ENCODE peak calls at places on chromosomes 13 and 19, in seven cellular contexts. F is Ammon's horn; M is bronchial epithelial cell; I is amniotic stem cell; H is germinal center; R is activated T-cell treated with anti-CD3 and anti-CD28 coated beads, Interleukin-2, amount 50 U/mL, for 72 hours; T is T-cell. L is an unnamed sample.
A peak's percentile ranks its signal among the peaks of the same experiment; 100 is the strongest.

GRCh38 chr13:28659611-28659970 is 661 bp downstream of the POMP start:
- DNase-seq in F (no peak), M (peak; percentile 59), I (no peak), H (no peak), R (peak; percentile 16), T (no peak), L (no peak)

GRCh38 chr19:18300930-18301717 is 19.7 kb upstream of the JUND start:
- DNase-seq in F (no peak), M (no peak), I (no peak), H (no peak), R (no peak), T (no peak), L (no peak)

GRCh38 chr13:24097064-24097463 is 63.5 kb upstream of the SPATA13 start:
- DNase-seq in F (peak; percentile 54), M (peak; percentile 30), I (no peak), H (no peak), R (peak; percentile 67), T (no peak), L (no peak)

GRCh38 chr13:20709782-20710181 is 6.3 kb downstream of the IL17D start:
- DNase-seq in F (no peak), M (no peak), I (no peak), H (no peak), R (no peak), T (no peak), L (no peak)

GRCh38 chr13:100508996-100509395 is 79.6 kb downstream of the GGACT start:
- DNase-seq in F (no peak), M (no peak), I (no peak), H (no peak), R (no peak), T (no peak), L (no peak)

GRCh38 chr19:13823256-13823655 is 28.0 kb downstream of the ZSWIM4 start:
- DNase-seq in F (no peak), M (no peak), I (no peak), H (no peak), R (no peak), T (no peak), L (no peak)

GRCh38 chr13:107845911-107846310 is 369.4 kb downstream of the LIG4 start:
- DNase-seq in F (no peak), M (no peak), I (no peak), H (no peak), R (no peak), T (no peak), L (no peak)

GRCh38 chr19:4375620-4376228 is 24.6 kb downstream of the SH3GL1 start:
- DNase-seq in F (peak; percentile 69), M (no peak), I (no peak), H (peak; percentile 67), R (no peak), T (no peak), L (no peak)

GRCh38 chr19:48724796-48725753 is 5.5 kb upstream of the MAMSTR start:
- DNase-seq in F (peak; percentile 71), M (peak; percentile 91), I (no peak), H (peak; percentile 82), R (peak; percentile 31), T (no peak), L (no peak)

GRCh38 chr19:2337329-2337707 is 8.8 kb downstream of the SPPL2B start:
- DNase-seq in F (peak; percentile 76), M (no peak), I (no peak), H (no peak), R (no peak), T (no peak), L (no peak)

GRCh38 chr19:15479391-15480345 is at the start of gene PGLYRP2:
- DNase-seq in F (peak; percentile 59), M (peak; percentile 36), I (no peak), H (no peak), R (no peak), T (no peak), L (no peak)

GRCh38 chr19:2207991-2208860 is 27.9 kb downstream of the PLEKHJ1 start:
- DNase-seq in F (no peak), M (peak; percentile 14), I (peak; percentile 62), H (peak; percentile 67), R (peak; percentile 23), T (no peak), L (no peak)

GRCh38 chr19:35399948-35400772 is 29.3 kb downstream of the GPR42 start:
- DNase-seq in F (no peak), M (no peak), I (no peak), H (no peak), R (no peak), T (no peak), L (no peak)

GRCh38 chr13:93066187-93066586 is 160.4 kb upstream of the GPC6 start:
- DNase-seq in F (no peak), M (peak; percentile 26), I (no peak), H (no peak), R (no peak), T (no peak), L (no peak)

GRCh38 chr13:114110091-114110829 is 22.2 kb downstream of the RASA3 start:
- DNase-seq in F (peak; percentile 59), M (no peak), I (no peak), H (peak; percentile 73), R (peak; percentile 76), T (peak; percentile 79), L (peak; percentile 72)

GRCh38 chr19:47658431-47659383 is 49.8 kb downstream of the BICRA start:
- DNase-seq in F (peak; percentile 22), M (no peak), I (no peak), H (no peak), R (no peak), T (no peak), L (no peak)

GRCh38 chr19:40594657-40595077 is 6.5 kb upstream of the LTBP4 start:
- DNase-seq in F (peak; percentile 57), M (peak; percentile 68), I (no peak), H (no peak), R (no peak), T (no peak), L (no peak)

GRCh38 chr13:107650081-107650701 is 565.1 kb downstream of the LIG4 start:
- DNase-seq in F (peak; percentile 56), M (peak; percentile 10), I (peak; percentile 35), H (peak; percentile 2), R (peak; percentile 43), T (no peak), L (no peak)

GRCh38 chr19:46355991-46356669 is 9.2 kb downstream of the PPP5C start:
- DNase-seq in F (no peak), M (no peak), I (no peak), H (no peak), R (no peak), T (no peak), L (no peak)

GRCh38 chr13:44267966-44268365 is 105.7 kb upstream of the SERP2 start:
- DNase-seq in F (no peak), M (peak; percentile 95), I (peak; percentile 74), H (no peak), R (no peak), T (no peak), L (no peak)

GRCh38 chr19:8665468-8666213 is 33.0 kb downstream of the ACTL9 start:
- DNase-seq in F (no peak), M (no peak), I (no peak), H (no peak), R (no peak), T (no peak), L (no peak)

GRCh38 chr13:113121928-113122420 is 625 bp upstream of the F10 start:
- DNase-seq in F (no peak), M (no peak), I (no peak), H (no peak), R (no peak), T (no peak), L (no peak)

L was measured in effector memory CD4-positive, alpha-beta T cell.